ENCODE peak calls at places on chromosomes 7 and 10, in six cellular contexts. Q is H9, E is IMR-90, Y is neuronal stem cell, R is mesenchymal stem cell, B is H1. L is an unnamed sample.

GRCh38 chr7:107857541-107857912 is 33.5 kb upstream of the DLD start:
- DNase-seq in Q (no peak), B (no peak), Y (no peak), R (no peak), E (peak; percentile 33), L (no peak)

GRCh38 chr7:1549357-1550004 is 6.5 kb downstream of the TMEM184A start:
- DNase-seq in E (no peak), B (no peak), Q (no peak), R (peak; percentile 2), Y (no peak), L (no peak)

GRCh38 chr10:34313353-34313752 is 501.7 kb downstream of the PARD3 start:
- DNase-seq in Y (no peak), R (no peak), E (peak; percentile 25), B (no peak), Q (no peak), L (no peak)

GRCh38 chr10:130936844-130937243 is 374.7 kb downstream of the TCERG1L start:
- DNase-seq in B (no peak), E (no peak), R (no peak), Y (no peak), Q (no peak), L (no peak)

GRCh38 chr7:81333004-81333403 is 414.2 kb upstream of the SEMA3C start:
- DNase-seq in B (no peak), Y (no peak), Q (no peak), E (peak; percentile 76), R (peak; percentile 18), L (no peak)

GRCh38 chr10:76563286-76563685 is 1074.3 kb downstream of the KCNMA1 start:
- DNase-seq in B (no peak), Q (no peak), Y (no peak), E (no peak), R (no peak), L (no peak)

GRCh38 chr7:130970696-130971095 is 236.7 kb upstream of the KLF14 start:
- DNase-seq in E (peak; percentile 45), Y (no peak), B (no peak), Q (no peak), R (peak; percentile 41), L (no peak)

GRCh38 chr10:70584941-70585544 is 17.5 kb downstream of the PRF1 start:
- DNase-seq in B (peak; percentile 31), R (no peak), E (no peak), Y (peak; percentile 44), Q (peak; percentile 91), L (peak; percentile 88)

GRCh38 chr7:114298011-114298410 is 116.6 kb upstream of the FOXP2 start:
- DNase-seq in Q (no peak), E (no peak), B (no peak), R (no peak), Y (no peak), L (no peak)

GRCh38 chr7:5430612-5430947 is 6.9 kb upstream of the TNRC18 start:
- DNase-seq in B (no peak), Q (no peak), E (no peak), R (no peak), Y (no peak), L (no peak)
- H3K9ac ChIP-seq in B (no peak overlapping the region), Q (no peak overlapping the region), E (peak overlapping the region; percentile 90), R (peak overlapping the region; percentile 100), Y (no peak overlapping the region), L (no peak overlapping the region)

GRCh38 chr10:110252148-110252547 is 44.7 kb downstream of the MXI1 start:
- DNase-seq in Y (no peak), R (no peak), B (no peak), E (no peak), Q (no peak), L (no peak)
- H3K23ac ChIP-seq in Y (no peak overlapping the region), R (no peak overlapping the region), B (no peak overlapping the region), E (no peak overlapping the region), Q (no peak overlapping the region), L (no peak overlapping the region)

DNA sequence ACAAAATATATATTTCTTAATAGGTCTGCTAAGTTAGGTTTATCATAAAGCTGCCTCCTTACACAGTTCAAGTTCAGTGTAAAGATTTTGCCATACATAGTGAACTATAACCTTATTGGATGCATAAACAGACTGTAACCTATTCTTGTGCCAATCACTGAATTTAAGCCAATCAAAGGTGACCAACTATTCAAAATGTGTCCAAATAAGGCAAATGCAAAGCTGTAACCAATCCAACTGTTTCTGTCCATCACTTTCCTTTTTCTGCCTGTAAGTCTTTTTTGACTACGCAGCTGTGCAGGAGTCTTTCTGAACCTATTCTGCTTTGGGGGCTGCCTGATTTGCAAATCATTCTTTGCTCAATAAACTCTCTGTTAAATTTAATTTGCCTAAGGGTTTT is 11.6 kb upstream of the DNMBP start:
- DNase-seq in E (no peak), Y (no peak), B (no peak), Q (no peak), R (no peak), L (no peak)
- H3K9ac ChIP-seq in E (no peak overlapping the region), Y (no peak overlapping the region), B (no peak overlapping the region), Q (no peak overlapping the region), R (no peak overlapping the region), L (no peak overlapping the region)

DNA sequence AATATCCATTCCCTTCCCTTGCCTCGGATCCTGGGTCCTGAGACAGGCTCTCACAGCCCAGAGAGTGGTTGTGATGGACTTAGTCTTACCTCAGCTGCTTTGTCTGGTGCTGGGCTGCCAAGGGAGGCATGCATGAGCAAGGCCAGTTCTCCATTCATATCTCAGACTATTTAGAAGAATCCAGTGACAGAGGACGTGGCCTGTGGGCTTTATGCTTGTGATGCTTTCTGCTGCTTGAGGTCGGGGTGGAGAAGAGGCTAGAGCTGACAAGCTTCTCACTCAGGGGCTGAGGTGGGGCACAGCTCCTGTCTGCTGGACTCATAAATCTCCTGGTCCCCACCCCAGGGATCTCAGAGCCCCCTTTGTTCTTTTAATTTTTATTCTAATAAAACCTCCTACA is 66.8 kb downstream of the DNAJC12 start:
- DNase-seq in Y (no peak), B (no peak), Q (no peak), R (no peak), E (no peak), L (no peak)
- H3K23ac ChIP-seq in Y (no peak overlapping the region), B (no peak overlapping the region), Q (no peak overlapping the region), R (no peak overlapping the region), E (no peak overlapping the region), L (no peak overlapping the region)

DNA sequence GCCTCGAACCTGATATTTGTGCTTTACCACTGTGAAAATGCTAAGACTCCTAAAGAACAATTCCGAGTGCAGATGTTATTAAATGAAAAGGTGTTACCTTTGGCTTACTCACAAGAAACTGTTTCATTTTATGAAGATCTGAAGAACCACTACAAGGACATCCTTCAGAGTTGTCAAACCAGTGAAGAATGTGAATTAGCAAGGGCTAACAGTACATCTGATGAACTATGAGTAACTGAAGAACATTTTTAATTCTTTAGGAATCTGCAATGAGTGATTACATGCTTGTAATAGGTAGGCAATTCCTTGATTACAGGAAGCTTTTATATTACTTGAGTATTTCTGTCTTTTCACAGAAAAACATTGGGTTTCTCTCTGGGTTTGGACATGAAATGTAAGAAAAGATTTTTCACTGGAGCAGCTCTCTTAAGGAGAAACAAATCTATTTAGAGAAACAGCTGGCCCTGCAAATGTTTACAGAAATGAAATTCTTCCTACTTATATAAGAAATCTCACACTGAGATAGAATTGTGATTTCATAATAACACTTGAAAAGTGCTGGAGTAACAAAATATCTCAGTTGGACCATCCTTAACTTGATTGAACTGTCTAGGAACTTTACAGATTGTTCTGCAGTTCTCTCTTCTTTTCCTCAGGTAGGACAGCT is 47.7 kb downstream of the MINPP1 start:
- DNase-seq in R (no peak), B (no peak), Y (no peak), E (peak; percentile 51), Q (no peak), L (no peak)
- H3K9ac ChIP-seq in R (no peak overlapping the region), B (no peak overlapping the region), Y (no peak overlapping the region), E (no peak overlapping the region), Q (no peak overlapping the region), L (no peak overlapping the region)

DNA sequence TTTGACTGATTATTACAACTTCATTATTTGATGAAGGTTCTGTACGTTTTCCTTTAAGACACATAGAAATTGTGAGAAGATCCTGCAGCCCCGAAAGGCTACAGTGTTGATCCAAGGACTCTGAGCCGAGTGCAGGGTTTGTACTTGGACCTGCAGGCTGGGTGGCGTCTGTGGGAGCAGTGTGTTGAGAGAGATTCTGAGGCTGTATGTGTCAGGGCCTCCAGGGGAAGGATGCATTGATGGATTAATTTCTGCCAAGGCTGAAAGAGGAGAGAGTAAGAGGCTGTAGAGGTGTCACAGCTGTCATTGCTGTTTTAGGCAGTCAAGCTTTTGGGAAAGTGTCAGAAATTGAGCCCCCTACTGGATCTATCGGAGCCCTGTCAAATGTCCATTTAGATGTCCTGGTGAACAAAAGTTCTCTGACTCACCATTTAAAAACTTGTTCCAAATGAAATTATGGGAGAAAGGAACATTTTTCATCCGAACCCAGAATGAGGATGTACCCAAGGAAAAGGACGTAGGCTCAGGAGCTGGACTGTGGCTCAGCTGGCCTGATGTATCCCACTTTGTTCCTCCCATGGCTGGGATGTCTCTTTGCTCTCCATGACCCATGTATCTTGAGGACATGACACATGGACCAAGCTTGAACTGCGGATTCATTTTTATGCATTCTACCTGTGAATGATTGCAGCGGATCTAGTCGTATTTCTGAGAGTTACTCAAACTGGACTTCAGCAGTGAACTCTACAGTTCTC is 102.2 kb downstream of the TCF7L2 start:
- DNase-seq in Q (no peak), R (no peak), B (no peak), Y (no peak), E (no peak), L (peak; percentile 71)
- H3K23ac ChIP-seq in Q (no peak overlapping the region), R (peak overlapping the region; percentile 37), B (no peak overlapping the region), Y (no peak overlapping the region), E (peak overlapping the region; percentile 41), L (no peak overlapping the region)